ENCODE peak calls at places on chromosomes 5 and 9, in five cellular contexts. V is Peyer's patch, M is endodermal cell, I is aorta, D is cardiac muscle cell. L is an unnamed sample.

GRCh38 chr5:40605295-40605958 is 74.3 kb upstream of the PTGER4 start:
- DNase-seq in V (no peak), M (no peak), I (no peak), D (no peak), L (no peak)

GRCh38 chr9:92976436-92976835 is 29.1 kb downstream of the FGD3 start:
- DNase-seq in V (peak; percentile 25), M (no peak), I (no peak), D (no peak), L (no peak)

GRCh38 chr9:87447547-87448432 is 49.9 kb upstream of the DAPK1 start:
- DNase-seq in V (no peak), M (no peak), I (no peak), D (no peak), L (no peak)

GRCh38 chr9:16653491-16654407 is 216.7 kb downstream of the BNC2 start:
- DNase-seq in V (no peak), M (no peak), I (no peak), D (peak; percentile 8), L (no peak)

GRCh38 chr5:87099246-87099914 is 168.3 kb upstream of the RASA1 start:
- DNase-seq in V (no peak), M (no peak), I (no peak), D (no peak), L (no peak)

GRCh38 chr5:115336201-115336720 is 39.8 kb upstream of the CCDC112 start:
- DNase-seq in V (no peak), M (no peak), I (no peak), D (no peak), L (no peak)

GRCh38 chr5:166251786-166252185 is 2039.7 kb upstream of the WWC1 start:
- DNase-seq in V (no peak), M (no peak), I (no peak), D (no peak), L (no peak)

GRCh38 chr5:60410427-60410826 is 289.5 kb downstream of the DEPDC1B start:
- DNase-seq in V (no peak), M (no peak), I (no peak), D (no peak), L (no peak)

GRCh38 chr5:84163671-84164070 is 221.0 kb downstream of the EDIL3 start:
- DNase-seq in V (no peak), M (no peak), I (no peak), D (no peak), L (no peak)

GRCh38 chr9:123041498-123041897 is 8.0 kb downstream of the GPR21 start:
- DNase-seq in V (no peak), M (no peak), I (no peak), D (no peak), L (no peak)

GRCh38 chr9:138052322-138052615 is 174.7 kb downstream of the CACNA1B start:
- DNase-seq in V (peak; percentile 3), M (no peak), I (peak; percentile 11), D (no peak), L (no peak)

GRCh38 chr5:133253076-133253475 is 201.3 kb downstream of the HSPA4 start:
- DNase-seq in V (no peak), M (no peak), I (peak; percentile 1), D (no peak), L (no peak)

GRCh38 chr9:111966851-111967250 is 70.2 kb downstream of the UGCG start:
- DNase-seq in V (peak; percentile 43), M (no peak), I (no peak), D (no peak), L (no peak)

GRCh38 chr9:3903273-3903672 is 377.5 kb upstream of the RFX3 start:
- DNase-seq in V (peak; percentile 61), M (no peak), I (no peak), D (no peak), L (no peak)

GRCh38 chr5:35030426-35030825 is 17.3 kb downstream of the AGXT2 start:
- DNase-seq in V (no peak), M (no peak), I (no peak), D (no peak), L (no peak)

GRCh38 chr5:54701179-54701578 is 183.6 kb downstream of the SNX18 start:
- DNase-seq in V (no peak), M (no peak), I (peak; percentile 84), D (peak; percentile 71), L (no peak)

GRCh38 chr9:91424403-91425176 is 958 bp upstream of the NFIL3 start:
- DNase-seq in V (peak; percentile 92), M (peak; percentile 75), I (peak; percentile 92), D (peak; percentile 69), L (peak; percentile 30)
- H3K27ac ChIP-seq in V (peak overlapping the region; percentile 83), M (no peak overlapping the region), I (peak overlapping the region; percentile 96), D (peak overlapping the region; percentile 82), L (peak overlapping the region; percentile 80)

DNA sequence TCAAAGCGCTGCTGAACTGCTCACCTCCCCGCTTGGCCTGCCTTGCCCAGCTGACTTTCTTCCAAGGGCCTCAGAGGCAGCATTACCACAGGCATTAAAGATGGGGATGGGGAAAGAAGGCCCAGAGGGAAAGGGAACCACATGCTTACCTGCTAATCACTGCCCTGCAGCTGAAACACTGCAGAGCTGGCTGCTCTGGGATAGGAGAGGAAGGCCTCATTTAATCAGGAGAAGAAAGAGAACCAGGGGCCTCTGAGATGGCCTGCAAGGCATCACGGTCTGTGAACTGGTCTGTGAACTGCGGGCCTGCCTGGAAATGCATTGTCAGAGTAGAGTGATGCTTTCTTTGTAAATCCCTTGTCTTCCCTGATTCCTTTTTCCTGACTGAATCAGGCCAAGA is 44.8 kb downstream of the PTCD2 start:
- DNase-seq in V (no peak), M (no peak), I (no peak), D (no peak), L (no peak)
- H3K27ac ChIP-seq in V (no peak overlapping the region), M (peak overlapping the region; percentile 27), I (no peak overlapping the region), D (no peak overlapping the region), L (no peak overlapping the region)

DNA sequence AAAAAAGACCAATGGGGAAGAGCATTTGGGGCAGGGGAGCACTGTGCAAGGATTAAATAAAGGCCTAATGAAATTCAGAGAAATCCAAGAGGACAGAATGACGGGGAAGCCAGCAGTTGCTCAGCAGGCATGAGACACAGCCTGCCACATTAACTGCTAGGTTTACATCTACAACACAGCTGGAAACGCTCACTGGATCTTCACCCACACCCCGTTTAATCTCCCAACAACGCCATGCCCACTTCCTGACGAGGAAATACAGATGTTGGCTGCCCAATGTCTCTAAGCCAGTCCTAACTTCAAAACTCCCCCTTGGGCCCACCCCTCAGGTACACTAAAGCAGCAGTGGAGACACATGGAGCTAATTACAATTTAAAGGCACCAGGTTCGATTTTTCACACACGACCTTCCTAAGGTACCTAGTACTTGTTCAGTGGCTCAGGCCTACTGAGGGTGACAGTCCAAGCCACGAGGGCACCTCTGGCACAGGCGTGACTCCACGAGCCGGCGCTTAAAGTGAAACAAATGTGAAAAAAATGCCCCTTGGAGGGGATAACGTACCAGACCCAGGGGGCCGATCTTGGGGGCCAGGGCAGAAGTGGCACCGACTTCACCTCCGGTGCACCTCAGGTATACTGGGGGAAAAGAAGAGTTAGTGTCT is 906 bp downstream of the RPL12 start:
- DNase-seq in V (no peak), M (peak; percentile 55), I (no peak), D (peak; percentile 11), L (no peak)
- H3K27ac ChIP-seq in V (peak overlapping the region; percentile 95), M (peak overlapping the region; percentile 89), I (no peak overlapping the region), D (peak overlapping the region; percentile 80), L (peak overlapping the region; percentile 86)

GRCh38 chr5:72885824-72886223 is 69.4 kb downstream of the TNPO1 start:
- DNase-seq in V (no peak), M (no peak), I (no peak), D (no peak), L (no peak)
- H3K27ac ChIP-seq in V (no peak overlapping the region), M (no peak overlapping the region), I (no peak overlapping the region), D (no peak overlapping the region), L (no peak overlapping the region)